ENCODE peak calls at places on chromosomes 4 and X, in nine cellular contexts. M, P, C, O, D, S, K, F and N are unnamed samples.

GRCh38 chrX:38864165-38864564 is 62.9 kb downstream of the MID1IP1 start:
- DNase-seq in M (no peak), P (no peak), C (no peak), O (no peak), D (no peak), S (no peak), K (no peak), F (no peak), N (no peak)

GRCh38 chr4:112055100-112055499 is 90.2 kb upstream of the FAM241A start:
- DNase-seq in M (no peak), P (no peak), C (no peak), O (no peak), D (no peak), S (no peak), K (no peak), F (no peak), N (no peak)

GRCh38 chr4:154332681-154333421 is 158.7 kb downstream of the DCHS2 start:
- DNase-seq in M (peak), P (no peak), C (no peak), O (peak), D (peak), S (peak), K (peak), F (no peak), N (peak)

GRCh38 chrX:56233682-56234081 is 1.5 kb downstream of the KLF8 start:
- DNase-seq in M (peak), P (no peak), C (no peak), O (no peak), D (peak), S (no peak), K (no peak), F (no peak), N (peak)

GRCh38 chrX:2188840-2189239 is 311.9 kb downstream of the DHRSX start:
- DNase-seq in M (no peak), P (no peak), C (no peak), O (no peak), D (no peak), S (no peak), K (no peak), F (no peak), N (no peak)

GRCh38 chrX:9501362-9501761 is 36.5 kb downstream of the TBL1X start:
- DNase-seq in M (no peak), P (no peak), C (no peak), O (no peak), D (no peak), S (no peak), K (no peak), F (no peak), N (no peak)

GRCh38 chr4:145481164-145481941 is at the start of gene SMAD1:
- DNase-seq in M (peak), P (peak), C (peak), O (peak), D (peak), S (peak), K (peak), F (peak), N (peak)

GRCh38 chr4:86640469-86640868 is 46.4 kb downstream of the PTPN13 start:
- DNase-seq in M (no peak), P (no peak), C (no peak), O (no peak), D (no peak), S (no peak), K (no peak), F (no peak), N (no peak)

GRCh38 chrX:11724122-11725017 is 33.7 kb upstream of the MSL3 start:
- DNase-seq in M (no peak), P (peak), C (peak), O (no peak), D (no peak), S (no peak), K (peak), F (no peak), N (no peak)

GRCh38 chr4:142274137-142274536 is 572.0 kb downstream of the INPP4B start:
- DNase-seq in M (no peak), P (no peak), C (no peak), O (no peak), D (no peak), S (no peak), K (no peak), F (no peak), N (no peak)

GRCh38 chrX:46642145-46642544 is 68.6 kb downstream of the CHST7 start:
- DNase-seq in M (no peak), P (no peak), C (peak), O (no peak), D (no peak), S (no peak), K (peak), F (peak), N (no peak)

GRCh38 chr4:101856149-101856548 is 65.6 kb downstream of the BANK1 start:
- DNase-seq in M (no peak), P (no peak), C (no peak), O (no peak), D (no peak), S (no peak), K (no peak), F (no peak), N (no peak)

GRCh38 chr4:96097040-96097607 is 257.2 kb downstream of the PDHA2 start:
- DNase-seq in M (no peak), P (no peak), C (no peak), O (no peak), D (no peak), S (no peak), K (no peak), F (no peak), N (no peak)

GRCh38 chr4:151744614-151745013 is 16.2 kb downstream of the GATB start:
- DNase-seq in M (no peak), P (no peak), C (peak), O (no peak), D (no peak), S (peak), K (peak), F (no peak), N (no peak)

GRCh38 chrX:102746134-102746584 is 25.6 kb downstream of the GPRASP3 start:
- DNase-seq in M (peak), P (no peak), C (peak), O (no peak), D (peak), S (no peak), K (no peak), F (peak), N (peak)

GRCh38 chr4:108544504-108544903 is 75.9 kb upstream of the RPL34 start:
- DNase-seq in M (no peak), P (no peak), C (no peak), O (no peak), D (no peak), S (no peak), K (no peak), F (no peak), N (no peak)

GRCh38 chr4:4712800-4713528 is 146.5 kb upstream of the MSX1 start:
- DNase-seq in M (no peak), P (peak), C (no peak), O (no peak), D (no peak), S (no peak), K (no peak), F (no peak), N (no peak)

GRCh38 chr4:130563185-130563890 is 1467.4 kb downstream of the C4orf33 start:
- DNase-seq in M (peak), P (peak), C (no peak), O (no peak), D (peak), S (peak), K (peak), F (peak), N (peak)

GRCh38 chr4:186486172-186486571 is 69.2 kb downstream of the MTNR1A start:
- DNase-seq in M (no peak), P (no peak), C (no peak), O (no peak), D (no peak), S (peak), K (no peak), F (no peak), N (no peak)

GRCh38 chr4:5711479-5712184 is 631 bp downstream of the EVC start:
- DNase-seq in M (peak), P (no peak), C (peak), O (no peak), D (peak), S (peak), K (peak), F (peak), N (no peak)

GRCh38 chr4:107077192-107077591 is 41.1 kb upstream of the DKK2 start:
- DNase-seq in M (no peak), P (no peak), C (no peak), O (no peak), D (no peak), S (no peak), K (no peak), F (no peak), N (no peak)

GRCh38 chr4:136713140-136713539 is 819.2 kb downstream of the PCDH18 start:
- DNase-seq in M (no peak), P (no peak), C (peak), O (no peak), D (no peak), S (peak), K (peak), F (no peak), N (no peak)

GRCh38 chrX:153767674-153768055 is 3.6 kb downstream of the PLXNB3 start:
- DNase-seq in M (no peak), P (no peak), C (no peak), O (no peak), D (no peak), S (no peak), K (no peak), F (no peak), N (no peak)

GRCh38 chr4:163558539-163559044 is 64.1 kb downstream of the TMA16 start:
- DNase-seq in M (no peak), P (no peak), C (no peak), O (no peak), D (no peak), S (no peak), K (no peak), F (no peak), N (no peak)

GRCh38 chr4:115154826-115155225 is 41.4 kb upstream of the NDST4 start:
- DNase-seq in M (no peak), P (no peak), C (no peak), O (no peak), D (no peak), S (no peak), K (peak), F (no peak), N (no peak)

GRCh38 chrX:67570839-67571238 is 27.0 kb downstream of the AR start:
- DNase-seq in M (no peak), P (no peak), C (no peak), O (no peak), D (no peak), S (no peak), K (no peak), F (no peak), N (no peak)

GRCh38 chr4:17055788-17056187 is 157.3 kb upstream of the LDB2 start:
- DNase-seq in M (no peak), P (no peak), C (peak), O (no peak), D (no peak), S (peak), K (no peak), F (no peak), N (no peak)

GRCh38 chr4:44629280-44629866 is 22.1 kb downstream of the YIPF7 start:
- DNase-seq in M (peak), P (peak), C (peak), O (peak), D (no peak), S (peak), K (peak), F (peak), N (peak)

GRCh38 chr4:124708517-124709300 is 3.8 kb downstream of the ANKRD50 start:
- DNase-seq in M (no peak), P (no peak), C (peak), O (no peak), D (no peak), S (no peak), K (no peak), F (no peak), N (no peak)

GRCh38 chrX:132025085-132025484 is 2.0 kb downstream of the STK26 start:
- DNase-seq in M (no peak), P (no peak), C (no peak), O (no peak), D (no peak), S (no peak), K (no peak), F (no peak), N (no peak)

GRCh38 chr4:74619931-74620702 is 174.2 kb downstream of the BTC start:
- DNase-seq in M (no peak), P (no peak), C (no peak), O (no peak), D (no peak), S (no peak), K (no peak), F (no peak), N (no peak)

GRCh38 chr4:6781113-6781512 is 1.4 kb upstream of the KIAA0232 start:
- DNase-seq in M (no peak), P (no peak), C (no peak), O (no peak), D (peak), S (no peak), K (no peak), F (no peak), N (no peak)

GRCh38 chr4:52143815-52144214 is 92.7 kb downstream of the SPATA18 start:
- DNase-seq in M (no peak), P (no peak), C (no peak), O (no peak), D (no peak), S (no peak), K (no peak), F (no peak), N (no peak)

GRCh38 chr4:130600706-130601105 is 1504.8 kb downstream of the C4orf33 start:
- DNase-seq in M (no peak), P (no peak), C (no peak), O (no peak), D (no peak), S (no peak), K (peak), F (no peak), N (no peak)

GRCh38 chrX:130261494-130261893 is 7.2 kb downstream of the ZNF280C start:
- DNase-seq in M (no peak), P (no peak), C (no peak), O (no peak), D (no peak), S (no peak), K (no peak), F (no peak), N (no peak)

GRCh38 chr4:181289203-181289602 is 954.0 kb upstream of the TENM3 start:
- DNase-seq in M (no peak), P (no peak), C (no peak), O (peak), D (no peak), S (no peak), K (no peak), F (peak), N (no peak)

GRCh38 chr4:173182403-173182802 is 13.8 kb downstream of the GALNT7 start:
- DNase-seq in M (no peak), P (no peak), C (peak), O (no peak), D (no peak), S (peak), K (no peak), F (no peak), N (no peak)

GRCh38 chr4:46839128-46839527 is 69.9 kb downstream of the COX7B2 start:
- DNase-seq in M (no peak), P (no peak), C (no peak), O (peak), D (no peak), S (no peak), K (no peak), F (no peak), N (no peak)

GRCh38 chr4:111986125-111986524 is 159.1 kb upstream of the FAM241A start:
- DNase-seq in M (no peak), P (no peak), C (no peak), O (no peak), D (no peak), S (no peak), K (no peak), F (no peak), N (no peak)